ENCODE peak calls at places on chromosome 12, in seven cellular contexts. One of them, this sample, is unnamed.

GRCh38 chr12:94650143-94651056 is at the start of gene TMCC3:
- DNase-seq in GM23248: peak; percentile 62
- DNase-seq in K562: no peak
- DNase-seq in A549: no peak
- DNase-seq in fibroblast of lung: peak; percentile 20
- DNase-seq in RWPE2: peak; percentile 70
- DNase-seq in PC-9: no peak
- DNase-seq in this sample: no peak

GRCh38 chr12:107610030-107610859 is 75.4 kb upstream of the PWP1 start:
- DNase-seq in PC-9: no peak
- DNase-seq in A549: peak; percentile 53
- DNase-seq in RWPE2: no peak
- DNase-seq in K562: peak; percentile 43
- DNase-seq in fibroblast of lung: peak; percentile 38
- DNase-seq in GM23248: peak; percentile 64
- DNase-seq in this sample: no peak

GRCh38 chr12:108653082-108653516 is 19.4 kb upstream of the SELPLG start:
- DNase-seq in A549: no peak
- DNase-seq in GM23248: peak; percentile 39
- DNase-seq in fibroblast of lung: no peak
- DNase-seq in K562: no peak
- DNase-seq in PC-9: no peak
- DNase-seq in RWPE2: no peak
- DNase-seq in this sample: no peak

GRCh38 chr12:8648598-8649205 is 13.9 kb downstream of the MFAP5 start:
- DNase-seq in PC-9: no peak
- DNase-seq in GM23248: no peak
- DNase-seq in A549: no peak
- DNase-seq in fibroblast of lung: no peak
- DNase-seq in K562: no peak
- DNase-seq in RWPE2: no peak
- DNase-seq in this sample: peak; percentile 7

GRCh38 chr12:18320036-18320617 is 58.8 kb downstream of the PIK3C2G start:
- DNase-seq in PC-9: peak; percentile 68
- DNase-seq in GM23248: peak; percentile 78
- DNase-seq in A549: peak; percentile 73
- DNase-seq in K562: peak; percentile 0
- DNase-seq in RWPE2: no peak
- DNase-seq in fibroblast of lung: peak; percentile 89
- DNase-seq in this sample: no peak

GRCh38 chr12:79407671-79408622 is 282.8 kb downstream of the PAWR start:
- DNase-seq in A549: peak; percentile 85
- DNase-seq in PC-9: peak; percentile 70
- DNase-seq in K562: peak; percentile 6
- DNase-seq in GM23248: peak; percentile 90
- DNase-seq in fibroblast of lung: peak; percentile 85
- DNase-seq in RWPE2: peak; percentile 57
- DNase-seq in this sample: peak; percentile 1

GRCh38 chr12:108666326-108666995 is 32.8 kb upstream of the SELPLG start:
- DNase-seq in K562: no peak
- DNase-seq in fibroblast of lung: peak; percentile 40
- DNase-seq in GM23248: peak; percentile 86
- DNase-seq in PC-9: no peak
- DNase-seq in RWPE2: no peak
- DNase-seq in A549: no peak
- DNase-seq in this sample: no peak

GRCh38 chr12:47651368-47652254 is 54.2 kb downstream of the RPAP3 start:
- DNase-seq in GM23248: peak; percentile 89
- DNase-seq in K562: peak; percentile 52
- DNase-seq in fibroblast of lung: peak; percentile 56
- DNase-seq in A549: peak; percentile 75
- DNase-seq in PC-9: peak; percentile 39
- DNase-seq in RWPE2: no peak
- DNase-seq in this sample: peak; percentile 78

GRCh38 chr12:122968104-122968503 is 1.8 kb upstream of the ABCB9 start:
- DNase-seq in fibroblast of lung: no peak
- DNase-seq in RWPE2: no peak
- DNase-seq in K562: no peak
- DNase-seq in A549: no peak
- DNase-seq in GM23248: no peak
- DNase-seq in PC-9: no peak
- DNase-seq in this sample: no peak

GRCh38 chr12:77354766-77355362 is 289.5 kb upstream of the E2F7 start:
- DNase-seq in PC-9: no peak
- DNase-seq in RWPE2: no peak
- DNase-seq in A549: no peak
- DNase-seq in GM23248: peak; percentile 38
- DNase-seq in K562: no peak
- DNase-seq in fibroblast of lung: peak; percentile 42
- DNase-seq in this sample: no peak

GRCh38 chr12:52045794-52046199 is 5.4 kb upstream of the NR4A1 start:
- DNase-seq in fibroblast of lung: no peak
- DNase-seq in K562: no peak
- DNase-seq in PC-9: peak; percentile 34
- DNase-seq in A549: peak; percentile 60
- DNase-seq in GM23248: no peak
- DNase-seq in RWPE2: no peak
- DNase-seq in this sample: no peak

GRCh38 chr12:105741786-105742566 is 396.8 kb downstream of the NUAK1 start:
- DNase-seq in K562: no peak
- DNase-seq in PC-9: no peak
- DNase-seq in fibroblast of lung: peak; percentile 93
- DNase-seq in A549: no peak
- DNase-seq in GM23248: peak; percentile 99
- DNase-seq in RWPE2: no peak
- DNase-seq in this sample: no peak

GRCh38 chr12:22982635-22983034 is 357.7 kb downstream of the ETNK1 start:
- DNase-seq in PC-9: no peak
- DNase-seq in GM23248: no peak
- DNase-seq in fibroblast of lung: no peak
- DNase-seq in A549: no peak
- DNase-seq in RWPE2: no peak
- DNase-seq in K562: no peak
- DNase-seq in this sample: no peak

GRCh38 chr12:53205747-53206146 is 1.3 kb downstream of the ITGB7 start:
- DNase-seq in K562: peak; percentile 32
- DNase-seq in GM23248: peak; percentile 96
- DNase-seq in fibroblast of lung: peak; percentile 89
- DNase-seq in PC-9: peak; percentile 70
- DNase-seq in RWPE2: no peak
- DNase-seq in A549: no peak
- DNase-seq in this sample: no peak

GRCh38 chr12:123085730-123086487 is 65.0 kb downstream of the PITPNM2 start:
- DNase-seq in PC-9: peak; percentile 81
- DNase-seq in A549: peak; percentile 90
- DNase-seq in RWPE2: peak; percentile 88
- DNase-seq in K562: no peak
- DNase-seq in fibroblast of lung: peak; percentile 55
- DNase-seq in GM23248: peak; percentile 73
- DNase-seq in this sample: no peak

GRCh38 chr12:107417004-107417403 is 268.6 kb upstream of the PWP1 start:
- DNase-seq in RWPE2: no peak
- DNase-seq in K562: no peak
- DNase-seq in fibroblast of lung: no peak
- DNase-seq in GM23248: no peak
- DNase-seq in PC-9: no peak
- DNase-seq in A549: no peak
- DNase-seq in this sample: no peak

GRCh38 chr12:58893421-58893986 is 26.8 kb downstream of the LRIG3 start:
- DNase-seq in K562: no peak
- DNase-seq in A549: no peak
- DNase-seq in GM23248: peak; percentile 35
- DNase-seq in RWPE2: no peak
- DNase-seq in PC-9: no peak
- DNase-seq in fibroblast of lung: peak; percentile 68
- DNase-seq in this sample: no peak

GRCh38 chr12:58886474-58886873 is 33.8 kb downstream of the LRIG3 start:
- DNase-seq in A549: no peak
- DNase-seq in RWPE2: no peak
- DNase-seq in PC-9: no peak
- DNase-seq in GM23248: no peak
- DNase-seq in fibroblast of lung: no peak
- DNase-seq in K562: no peak
- DNase-seq in this sample: no peak

GRCh38 chr12:58888131-58888783 is 32.0 kb downstream of the LRIG3 start:
- DNase-seq in A549: peak; percentile 2
- DNase-seq in K562: no peak
- DNase-seq in fibroblast of lung: peak; percentile 84
- DNase-seq in RWPE2: no peak
- DNase-seq in PC-9: no peak
- DNase-seq in GM23248: peak; percentile 74
- DNase-seq in this sample: no peak

GRCh38 chr12:58887071-58887470 is 33.2 kb downstream of the LRIG3 start:
- DNase-seq in A549: no peak
- DNase-seq in K562: no peak
- DNase-seq in RWPE2: no peak
- DNase-seq in GM23248: no peak
- DNase-seq in fibroblast of lung: no peak
- DNase-seq in PC-9: no peak
- DNase-seq in this sample: no peak

GRCh38 chr12:58889557-58889956 is 30.7 kb downstream of the LRIG3 start:
- DNase-seq in GM23248: no peak
- DNase-seq in K562: no peak
- DNase-seq in RWPE2: no peak
- DNase-seq in PC-9: no peak
- DNase-seq in fibroblast of lung: no peak
- DNase-seq in A549: no peak
- DNase-seq in this sample: no peak
- H3K4me1 ChIP-seq in GM23248: peaks cover 15% of the 10 kb centered on the region
- H3K4me1 ChIP-seq in K562: no peaks in the 10 kb centered on the region
- H3K4me1 ChIP-seq in RWPE2: no peaks in the 10 kb centered on the region
- H3K4me1 ChIP-seq in PC-9: no peaks in the 10 kb centered on the region
- H3K4me1 ChIP-seq in fibroblast of lung: peaks cover 2% of the 10 kb centered on the region
- H3K4me1 ChIP-seq in A549: no peaks in the 10 kb centered on the region
- H3K4me1 ChIP-seq in this sample: no peaks in the 10 kb centered on the region

DNA sequence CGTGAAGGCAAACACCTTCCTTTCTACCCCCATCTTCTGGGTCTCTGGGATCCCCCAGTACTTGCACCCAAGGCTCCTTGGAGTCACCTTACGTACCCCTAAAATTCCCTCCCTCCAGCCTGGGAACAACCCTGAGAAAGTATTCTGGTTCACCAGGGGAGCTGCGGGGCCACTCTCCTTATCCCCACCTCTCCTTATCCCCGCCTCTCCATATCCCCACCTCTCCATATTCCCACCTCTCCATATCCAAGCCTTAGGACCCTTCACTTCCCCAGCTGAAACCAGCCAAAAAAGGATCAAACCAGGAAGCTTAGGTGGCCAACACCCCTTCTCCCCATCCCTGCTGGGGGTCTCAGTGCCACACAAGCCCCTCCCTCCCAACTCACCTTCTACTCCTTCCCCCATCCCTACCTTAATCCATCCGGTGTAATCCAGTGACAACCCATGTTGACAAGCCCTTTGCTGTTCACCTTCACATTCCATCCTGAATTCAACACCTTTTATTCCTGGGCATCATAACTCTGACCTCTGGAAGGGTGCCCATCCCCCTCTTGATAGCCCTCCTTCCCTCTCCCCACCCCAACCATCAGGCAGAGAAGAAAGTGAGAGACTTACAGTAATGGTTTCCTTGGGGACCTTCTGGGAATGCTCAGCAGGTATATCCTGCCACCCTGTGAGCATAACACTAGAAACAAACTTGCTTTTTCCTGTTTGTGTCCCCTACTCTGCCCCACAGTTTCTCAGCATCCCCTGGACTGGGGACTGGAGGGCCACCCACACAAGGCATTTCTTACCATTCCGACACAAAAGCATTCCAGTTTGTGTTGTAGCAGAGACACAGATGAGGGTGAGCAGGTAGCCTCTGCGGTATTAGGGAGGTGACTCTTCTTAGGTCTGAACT is 1.6 kb upstream of the MSI1 start:
- DNase-seq in A549: no peak
- DNase-seq in K562: no peak
- DNase-seq in RWPE2: no peak
- DNase-seq in fibroblast of lung: no peak
- DNase-seq in GM23248: no peak
- DNase-seq in PC-9: no peak
- DNase-seq in this sample: no peak
- H3K4me3 ChIP-seq in A549: no peak overlapping the region
- H3K4me3 ChIP-seq in K562: no peak overlapping the region
- H3K4me3 ChIP-seq in RWPE2: no peak overlapping the region
- H3K4me3 ChIP-seq in fibroblast of lung: no peak overlapping the region
- H3K4me3 ChIP-seq in GM23248: no peak overlapping the region
- H3K4me3 ChIP-seq in PC-9: no peak overlapping the region
- H3K4me3 ChIP-seq in this sample: no peak overlapping the region

DNA sequence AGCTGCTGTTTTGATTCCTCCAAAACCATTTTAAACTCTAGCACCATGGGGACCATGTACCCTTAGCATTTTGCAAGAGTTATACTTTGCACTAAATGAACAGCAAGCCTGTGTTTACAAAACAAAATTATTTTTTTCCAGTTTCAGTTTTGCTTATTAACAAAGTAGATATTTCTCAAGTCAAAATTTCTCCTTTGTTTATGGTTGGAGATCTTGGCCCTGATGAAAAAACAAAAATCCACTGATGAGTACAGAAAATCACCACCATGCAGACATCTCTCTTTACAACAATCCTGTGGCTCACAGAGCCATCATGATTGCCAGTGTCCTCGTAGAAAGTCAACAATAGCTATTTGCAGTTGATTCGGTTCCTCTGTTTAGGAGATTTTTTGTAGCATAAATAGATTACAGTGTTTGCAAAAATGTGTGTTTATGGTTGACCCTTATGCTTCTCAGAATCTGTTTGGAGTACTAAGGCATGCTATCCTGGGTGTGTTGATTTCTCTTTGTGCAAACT is 201.1 kb upstream of the NUDT4 start:
- DNase-seq in GM23248: no peak
- DNase-seq in RWPE2: no peak
- DNase-seq in A549: no peak
- DNase-seq in fibroblast of lung: no peak
- DNase-seq in K562: no peak
- DNase-seq in PC-9: no peak
- DNase-seq in this sample: no peak
- H3K4me1 ChIP-seq in GM23248: peaks cover 47% of the 10 kb centered on the region
- H3K4me1 ChIP-seq in RWPE2: no peaks in the 10 kb centered on the region
- H3K4me1 ChIP-seq in A549: no peaks in the 10 kb centered on the region
- H3K4me1 ChIP-seq in fibroblast of lung: peaks cover 19% of the 10 kb centered on the region
- H3K4me1 ChIP-seq in K562: peaks cover 5% of the 10 kb centered on the region
- H3K4me1 ChIP-seq in PC-9: no peaks in the 10 kb centered on the region
- H3K4me1 ChIP-seq in this sample: no peaks in the 10 kb centered on the region

GRCh38 chr12:113898466-113898865 is 67.7 kb downstream of the RBM19 start:
- DNase-seq in A549: no peak
- DNase-seq in K562: no peak
- DNase-seq in RWPE2: no peak
- DNase-seq in GM23248: no peak
- DNase-seq in fibroblast of lung: no peak
- DNase-seq in PC-9: no peak
- DNase-seq in this sample: no peak

GRCh38 chr12:113899042-113899843 is 66.9 kb downstream of the RBM19 start:
- DNase-seq in GM23248: no peak
- DNase-seq in PC-9: peak; percentile 20
- DNase-seq in K562: no peak
- DNase-seq in RWPE2: no peak
- DNase-seq in fibroblast of lung: no peak
- DNase-seq in A549: no peak
- DNase-seq in this sample: no peak

GRCh38 chr12:113899844-113900471 is 66.2 kb downstream of the RBM19 start:
- DNase-seq in PC-9: peak; percentile 12
- DNase-seq in RWPE2: no peak
- DNase-seq in A549: no peak
- DNase-seq in GM23248: no peak
- DNase-seq in K562: peak; percentile 28
- DNase-seq in fibroblast of lung: no peak
- DNase-seq in this sample: no peak

GRCh38 chr12:113903381-113903863 is 62.7 kb downstream of the RBM19 start:
- DNase-seq in K562: no peak
- DNase-seq in PC-9: peak; percentile 15
- DNase-seq in A549: no peak
- DNase-seq in RWPE2: no peak
- DNase-seq in GM23248: peak; percentile 66
- DNase-seq in fibroblast of lung: peak; percentile 45
- DNase-seq in this sample: no peak

GRCh38 chr12:113900711-113901110 is 65.4 kb downstream of the RBM19 start:
- DNase-seq in A549: peak; percentile 7
- DNase-seq in K562: no peak
- DNase-seq in GM23248: no peak
- DNase-seq in RWPE2: no peak
- DNase-seq in fibroblast of lung: no peak
- DNase-seq in PC-9: peak; percentile 13
- DNase-seq in this sample: no peak
- H3K4me3 ChIP-seq in A549: no peak overlapping the region
- H3K4me3 ChIP-seq in K562: no peak overlapping the region
- H3K4me3 ChIP-seq in GM23248: no peak overlapping the region
- H3K4me3 ChIP-seq in RWPE2: no peak overlapping the region
- H3K4me3 ChIP-seq in fibroblast of lung: no peak overlapping the region
- H3K4me3 ChIP-seq in PC-9: no peak overlapping the region
- H3K4me3 ChIP-seq in this sample: no peak overlapping the region

This sample was measured in CD4-positive, CD25-positive, alpha-beta regulatory T cell.